ENCODE peak calls at places on chromosomes 3 and 15, in seven cellular contexts. R is testis; A is CD4-positive, alpha-beta T cell; I is GM10248; N is lung; M is GM06990; S is foreskin fibroblast. D is an unnamed sample.

GRCh38 chr15:52186651-52187486 is 4.3 kb downstream of the GNB5 start:
- DNase-seq in M (no peak), R (peak), N (no peak), I (no peak), S (peak), A (no peak), D (no peak)

GRCh38 chr3:100650651-100651611 is 41.5 kb downstream of the ADGRG7 start:
- DNase-seq in I (peak), S (peak), A (no peak), R (no peak), M (peak), N (no peak), D (peak)

GRCh38 chr3:45719761-45720487 is 30.7 kb downstream of the SACM1L start:
- DNase-seq in M (no peak), A (no peak), N (no peak), I (no peak), R (no peak), S (no peak), D (no peak)

GRCh38 chr3:23455084-23455483 is 252.0 kb downstream of the UBE2E2 start:
- DNase-seq in S (peak), N (no peak), M (no peak), I (no peak), R (no peak), A (no peak), D (no peak)

GRCh38 chr3:42019144-42019952 is 57.4 kb upstream of the ULK4 start:
- DNase-seq in A (no peak), N (no peak), M (no peak), I (no peak), R (peak), S (no peak), D (no peak)

GRCh38 chr3:4845882-4846281 is 133.4 kb upstream of the BHLHE40 start:
- DNase-seq in N (no peak), S (no peak), M (peak), R (no peak), I (no peak), A (no peak), D (no peak)

GRCh38 chr3:108062051-108062450 is 28.8 kb downstream of the CD47 start:
- DNase-seq in S (no peak), R (no peak), A (no peak), I (peak), N (no peak), M (peak), D (peak)

GRCh38 chr3:47163990-47164848 is at the start of gene SETD2:
- DNase-seq in R (peak), A (peak), M (peak), I (peak), N (peak), S (peak), D (peak)

GRCh38 chr15:89104172-89104564 is 15.9 kb downstream of the ABHD2 start:
- DNase-seq in R (peak), I (no peak), N (no peak), A (no peak), S (peak), M (no peak), D (no peak)

GRCh38 chr15:40331026-40331425 is 7.5 kb downstream of the INAFM2 start:
- DNase-seq in R (no peak), N (no peak), A (no peak), I (no peak), M (no peak), S (no peak), D (no peak)

GRCh38 chr15:62105266-62105665 is 38.5 kb downstream of the C2CD4A start:
- DNase-seq in S (no peak), A (no peak), R (no peak), I (no peak), M (no peak), N (no peak), D (no peak)

GRCh38 chr15:72836676-72837325 is 53.2 kb upstream of the ADPGK start:
- DNase-seq in N (no peak), I (no peak), A (no peak), R (no peak), M (no peak), S (no peak), D (no peak)

GRCh38 chr15:72838311-72838731 is 54.8 kb upstream of the ADPGK start:
- DNase-seq in N (no peak), A (no peak), I (no peak), R (peak), M (no peak), S (no peak), D (no peak)

GRCh38 chr15:72835289-72835890 is 51.8 kb upstream of the ADPGK start:
- DNase-seq in A (no peak), S (no peak), M (no peak), I (no peak), N (no peak), R (peak), D (no peak)
- TF ChIP-seq CTCF in A (no peak), S (peak), M (peak), I (no peak), N (no peak), R (no peak), D (no peak)

GRCh38 chr3:11514191-11514770 is 129.4 kb downstream of the VGLL4 start:
- DNase-seq in S (peak), I (no peak), R (no peak), A (no peak), N (peak), M (no peak), D (no peak)
- TF ChIP-seq CTCF in S (no peak), I (no peak), R (no peak), A (no peak), N (no peak), M (no peak), D (no peak)

GRCh38 chr15:29566914-29567313 is 255.4 kb downstream of the TJP1 start:
- DNase-seq in S (no peak), R (no peak), M (no peak), I (no peak), N (no peak), A (no peak), D (no peak)

GRCh38 chr15:29570121-29570930 is 251.9 kb downstream of the TJP1 start:
- DNase-seq in A (no peak), M (no peak), I (no peak), R (no peak), N (no peak), S (peak), D (peak)

GRCh38 chr15:29567336-29567735 is 254.9 kb downstream of the TJP1 start:
- DNase-seq in A (no peak), I (no peak), N (no peak), R (no peak), S (no peak), M (no peak), D (no peak)

GRCh38 chr15:29569533-29570092 is 252.7 kb downstream of the TJP1 start:
- DNase-seq in I (no peak), M (no peak), R (peak), S (no peak), N (no peak), A (no peak), D (no peak)

DNA sequence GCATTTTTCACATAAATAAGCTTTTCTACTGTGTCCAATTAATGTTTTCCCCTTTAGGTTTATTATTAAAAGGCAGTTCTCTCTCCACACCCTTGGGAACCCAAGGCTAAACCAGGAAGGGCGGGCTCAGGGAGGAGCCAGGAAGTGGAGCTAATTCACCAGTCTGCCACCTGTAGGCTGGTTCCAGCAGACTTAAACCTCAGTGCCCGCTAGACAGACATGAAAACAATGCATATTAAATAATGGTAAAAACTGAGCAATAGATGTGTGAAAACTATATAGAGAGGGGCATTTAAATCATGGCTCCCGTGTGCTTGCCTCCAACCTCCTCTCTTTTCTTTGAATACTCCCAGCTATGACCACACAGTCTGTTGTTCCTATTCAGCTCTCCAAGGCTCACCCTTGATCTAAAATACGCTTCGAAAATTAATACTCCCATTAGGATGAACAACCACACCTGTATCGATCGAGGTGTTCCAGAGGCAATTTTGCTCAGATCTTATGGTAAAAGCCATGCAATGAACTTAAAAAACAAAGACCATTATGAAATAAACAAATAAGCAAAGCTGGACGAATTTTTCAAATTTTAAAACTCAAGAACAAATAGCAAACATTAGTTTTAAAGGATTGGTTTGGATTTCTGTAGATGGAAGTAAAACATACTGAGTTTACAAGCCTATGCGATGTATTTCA is 253.3 kb downstream of the TJP1 start:
- DNase-seq in M (no peak), N (no peak), I (no peak), R (peak), A (no peak), S (peak), D (no peak)
- TF ChIP-seq CTCF in M (no peak), N (no peak), I (no peak), R (no peak), A (no peak), S (no peak), D (no peak)

DNA sequence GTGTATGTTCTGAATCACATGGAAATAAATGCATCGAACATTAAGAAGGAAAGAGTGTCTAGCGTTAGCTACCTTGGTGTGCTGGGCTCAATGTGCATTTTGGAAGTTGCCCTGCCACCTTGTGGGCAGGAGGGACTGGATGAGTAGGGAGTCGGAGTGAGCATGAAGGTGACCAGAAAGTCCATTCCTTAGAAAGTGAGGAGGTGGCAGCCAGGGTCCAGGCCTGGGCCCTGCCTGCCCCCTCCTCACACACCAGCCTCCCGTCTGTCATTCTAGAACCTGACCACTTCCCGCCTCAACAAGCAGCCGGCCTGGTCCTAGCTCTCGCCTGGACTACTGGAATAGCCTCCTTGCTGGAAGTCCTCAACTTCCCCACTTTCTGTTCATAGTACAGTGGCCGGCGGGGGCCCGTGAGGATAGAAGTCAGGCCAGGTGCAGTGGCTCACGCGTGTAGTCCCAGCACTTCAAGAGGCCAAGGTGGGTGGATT is 10.2 kb upstream of the GATA2 start:
- DNase-seq in A (no peak), M (no peak), S (peak), I (no peak), R (peak), N (peak), D (no peak)
- TF ChIP-seq CTCF in A (no peak), M (peak), S (peak), I (no peak), R (no peak), N (no peak), D (no peak)

GRCh38 chr3:114147281-114147680 is 31.6 kb downstream of the DRD3 start:
- DNase-seq in M (no peak), S (no peak), R (no peak), N (no peak), A (no peak), I (no peak), D (no peak)
- TF ChIP-seq CTCF in M (no peak), S (no peak), R (no peak), N (no peak), A (no peak), I (no peak), D (no peak)

GRCh38 chr15:93019091-93019490 is 69.9 kb downstream of the RGMA start:
- DNase-seq in S (no peak), R (no peak), I (no peak), A (no peak), N (no peak), M (no peak), D (no peak)

GRCh38 chr15:93019971-93020370 is 69.0 kb downstream of the RGMA start:
- DNase-seq in S (no peak), A (no peak), R (no peak), N (no peak), M (no peak), I (no peak), D (no peak)

GRCh38 chr15:93017521-93017920 is 71.5 kb downstream of the RGMA start:
- DNase-seq in I (no peak), S (no peak), M (no peak), A (no peak), N (no peak), R (no peak), D (no peak)

GRCh38 chr15:93020976-93021772 is 67.8 kb downstream of the RGMA start:
- DNase-seq in S (no peak), N (no peak), M (no peak), I (no peak), R (no peak), A (no peak), D (no peak)

DNA sequence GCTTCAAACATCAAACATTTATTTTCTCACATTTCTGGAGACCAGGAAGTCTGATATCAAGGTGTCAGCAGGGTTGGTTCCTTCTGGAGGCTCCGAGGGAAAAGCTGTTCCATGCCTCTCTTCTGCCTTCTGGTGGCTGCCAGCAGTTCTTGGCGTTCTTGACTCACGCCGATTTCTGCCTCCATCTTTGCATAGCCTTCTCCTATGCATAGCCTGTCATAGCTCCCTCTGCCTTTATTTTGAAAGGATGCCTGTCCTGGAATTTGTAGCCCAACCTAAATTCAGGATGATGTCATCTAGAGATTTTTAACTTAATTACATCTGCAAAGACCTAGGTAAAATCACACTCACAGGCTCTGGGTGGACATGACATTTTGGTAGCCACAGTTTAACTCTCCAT is 70.4 kb downstream of the RGMA start:
- DNase-seq in I (no peak), M (no peak), R (no peak), S (peak), N (no peak), A (no peak), D (no peak)
- TF ChIP-seq CTCF in I (no peak), M (no peak), R (no peak), S (no peak), N (no peak), A (no peak), D (no peak)

GRCh38 chr15:27059610-27060202 is 88.7 kb downstream of the GABRG3 start:
- DNase-seq in I (peak), N (peak), M (no peak), R (peak), A (no peak), S (peak), D (peak)
- TF ChIP-seq CTCF in I (peak), N (peak), M (peak), R (peak), A (peak), S (peak), D (no peak)

GRCh38 chr3:115779011-115779410 is 155.7 kb downstream of the GAP43 start:
- DNase-seq in A (no peak), N (no peak), S (no peak), R (no peak), M (no peak), I (no peak), D (no peak)
- TF ChIP-seq CTCF in A (no peak), N (no peak), S (no peak), R (no peak), M (no peak), I (no peak), D (no peak)

DNA sequence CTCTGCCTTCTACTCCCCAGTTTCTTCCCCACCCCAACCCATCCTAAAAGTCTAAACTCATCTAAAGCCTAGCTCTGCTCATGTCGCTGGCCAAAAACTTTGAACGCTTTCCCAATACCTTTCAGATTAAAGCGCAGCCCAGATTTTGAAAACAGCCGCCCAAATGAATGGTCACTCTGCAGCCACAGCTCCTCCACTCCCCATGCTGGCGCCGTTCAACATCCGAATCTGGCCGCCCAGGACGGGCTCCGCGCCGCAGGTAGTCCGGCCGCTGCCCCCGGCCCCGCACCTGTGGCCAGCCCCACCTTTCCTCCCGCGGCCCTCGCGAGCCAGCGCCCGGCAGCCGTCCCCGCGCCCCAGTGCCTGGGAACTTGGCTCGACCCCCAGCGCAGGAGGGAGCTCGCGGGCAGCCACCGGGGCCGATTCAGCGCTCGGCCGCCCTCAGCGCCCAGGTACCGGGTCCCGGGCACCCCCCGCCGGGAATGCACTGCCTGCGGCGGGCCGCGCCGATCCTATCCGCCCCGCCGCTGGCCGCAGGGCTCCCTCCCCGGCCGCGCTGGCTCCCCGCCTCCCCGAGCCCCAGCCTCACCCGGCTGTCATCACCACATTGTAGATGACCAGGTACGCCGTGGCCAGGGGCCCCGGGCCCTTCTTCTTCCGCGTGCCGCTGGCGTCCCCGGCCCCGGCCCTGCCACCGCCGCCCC is 417 bp downstream of the HACD2 start:
- DNase-seq in N (no peak), I (peak), S (peak), A (no peak), M (no peak), R (peak), D (peak)
- TF ChIP-seq CTCF in N (no peak), I (no peak), S (no peak), A (no peak), M (no peak), R (no peak), D (no peak)

GRCh38 chr3:141489184-141489583 is 2.4 kb downstream of the RASA2 start:
- DNase-seq in N (no peak), R (no peak), A (no peak), M (no peak), S (no peak), I (no peak), D (no peak)

GRCh38 chr3:141486416-141486734 is 452 bp upstream of the RASA2 start:
- DNase-seq in A (no peak), R (no peak), S (no peak), M (no peak), I (no peak), N (no peak), D (no peak)

GRCh38 chr3:141485578-141486415 is 1.0 kb upstream of the RASA2 start:
- DNase-seq in N (no peak), R (no peak), S (peak), A (no peak), M (no peak), I (no peak), D (no peak)

GRCh38 chr3:141486735-141487418 is at the start of gene RASA2:
- DNase-seq in S (peak), A (peak), R (peak), N (peak), M (peak), I (peak), D (peak)

GRCh38 chr3:141487419-141488345 is 855 bp downstream of the RASA2 start:
- DNase-seq in S (peak), A (peak), M (peak), R (peak), I (peak), N (peak), D (peak)
- TF ChIP-seq CTCF in S (no peak), A (no peak), M (peak), R (no peak), I (no peak), N (no peak), D (no peak)

D was measured in GM20000.